ENCODE peak calls at places on chromosome 1, in ten cellular contexts. Y is naive thymus-derived CD8-positive, alpha-beta T cell; V is AG20443; T is NCI-H1694; D is CD4-positive, alpha-beta memory T cell; B is body of pancreas; R is activated T-cell treated with anti-CD3 and anti-CD28 coated beads, Interleukin-2, amount 50 U/mL, for 72 hours; G is foreskin fibroblast; L is NCI-H1105 treated with DMSO at 0.1 percent for 48 hours; W is stomach. K is an unnamed sample.

GRCh38 chr1:219120625-219121544 is 52.8 kb upstream of the LYPLAL1 start:
- DNase-seq in G (peak), T (no peak), V (peak), Y (no peak), R (no peak), W (no peak), D (no peak), B (peak), L (no peak), K (no peak)

GRCh38 chr1:223052931-223053330 is 90.1 kb downstream of the TLR5 start:
- DNase-seq in G (peak), D (no peak), W (no peak), R (no peak), B (no peak), T (no peak), Y (no peak), V (peak), L (no peak), K (no peak)

GRCh38 chr1:36161656-36162531 is 5.9 kb downstream of the MAP7D1 start:
- DNase-seq in V (no peak), L (no peak), W (peak), G (no peak), Y (peak), B (peak), T (no peak), R (peak), D (peak), K (peak)

GRCh38 chr1:230103341-230104173 is 36.5 kb downstream of the GALNT2 start:
- DNase-seq in B (no peak), L (no peak), G (no peak), D (no peak), R (no peak), Y (no peak), W (no peak), V (peak), T (no peak), K (no peak)

GRCh38 chr1:184212649-184213314 is 161.3 kb downstream of the TSEN15 start:
- DNase-seq in G (peak), D (no peak), B (no peak), V (peak), T (no peak), Y (no peak), L (no peak), R (no peak), W (no peak), K (no peak)

GRCh38 chr1:98709906-98710305 is 48.4 kb downstream of the SNX7 start:
- DNase-seq in G (no peak), V (no peak), R (no peak), D (no peak), B (no peak), Y (no peak), W (no peak), T (no peak), L (no peak), K (no peak)

GRCh38 chr1:201617157-201617556 is 78.2 kb downstream of the NAV1 start:
- DNase-seq in B (no peak), L (no peak), T (no peak), D (no peak), R (no peak), G (no peak), Y (no peak), V (no peak), W (no peak), K (no peak)

GRCh38 chr1:22773981-22774471 is 63.4 kb downstream of the EPHB2 start:
- DNase-seq in Y (no peak), V (peak), B (peak), D (no peak), L (peak), T (no peak), R (no peak), W (no peak), G (peak), K (no peak)

GRCh38 chr1:154686507-154686906 is 78.5 kb upstream of the ADAR start:
- DNase-seq in D (no peak), Y (no peak), V (no peak), R (no peak), G (no peak), B (no peak), T (no peak), W (no peak), L (no peak), K (no peak)

GRCh38 chr1:41122851-41123518 is 101.5 kb upstream of the SLFNL1 start:
- DNase-seq in D (peak), T (peak), G (peak), W (peak), R (peak), B (peak), Y (no peak), V (peak), L (peak), K (peak)

GRCh38 chr1:154546264-154547043 is 12.0 kb downstream of the UBE2Q1 start:
- DNase-seq in R (peak), W (peak), B (peak), Y (peak), G (peak), T (peak), D (peak), L (peak), V (peak), K (peak)

GRCh38 chr1:27934818-27935549 is at the start of gene SMPDL3B:
- DNase-seq in V (peak), R (peak), Y (no peak), T (no peak), B (peak), L (peak), D (no peak), G (no peak), W (peak), K (no peak)

GRCh38 chr1:17569200-17570139 is 30.0 kb downstream of the ARHGEF10L start:
- DNase-seq in B (peak), G (peak), D (no peak), L (no peak), T (no peak), W (peak), V (peak), Y (no peak), R (no peak), K (peak)

GRCh38 chr1:24588573-24588972 is 32.7 kb downstream of the NCMAP start:
- DNase-seq in L (no peak), W (no peak), Y (no peak), D (no peak), R (no peak), V (no peak), B (no peak), T (no peak), G (no peak), K (no peak)

GRCh38 chr1:94884101-94884875 is 42.6 kb downstream of the CNN3 start:
- DNase-seq in T (no peak), L (no peak), W (peak), Y (no peak), B (peak), D (no peak), G (peak), R (no peak), V (peak), K (no peak)

GRCh38 chr1:38028105-38028591 is 15.6 kb downstream of the UTP11 start:
- DNase-seq in T (no peak), D (no peak), G (no peak), R (peak), Y (no peak), L (peak), V (no peak), B (no peak), W (no peak), K (no peak)

GRCh38 chr1:59008599-59009347 is 224.9 kb upstream of the JUN start:
- DNase-seq in Y (no peak), V (peak), L (no peak), B (no peak), G (no peak), D (no peak), W (no peak), R (no peak), T (no peak), K (peak)

GRCh38 chr1:109751531-109752260 is 10.9 kb upstream of the GSTM3 start:
- DNase-seq in R (no peak), L (no peak), T (no peak), Y (no peak), V (no peak), G (no peak), W (no peak), B (no peak), D (no peak), K (no peak)

GRCh38 chr1:71193153-71193552 is 112.3 kb upstream of the ZRANB2 start:
- DNase-seq in Y (no peak), T (no peak), R (no peak), W (no peak), G (peak), D (no peak), B (no peak), L (no peak), V (peak), K (no peak)

GRCh38 chr1:220983877-220984635 is 104.8 kb downstream of the HLX start:
- DNase-seq in B (peak), Y (no peak), L (no peak), T (no peak), V (no peak), D (no peak), R (no peak), W (no peak), G (no peak), K (no peak)

GRCh38 chr1:53766766-53767409 is 27.9 kb upstream of the GLIS1 start:
- DNase-seq in G (peak), B (no peak), T (no peak), W (no peak), Y (no peak), D (no peak), L (no peak), R (no peak), V (peak), K (peak)

GRCh38 chr1:163771637-163772036 is 449.9 kb downstream of the NUF2 start:
- DNase-seq in Y (no peak), G (no peak), T (no peak), R (no peak), L (no peak), V (no peak), B (no peak), W (no peak), D (no peak), K (no peak)

GRCh38 chr1:247177755-247178154 is 5.9 kb upstream of the ZNF124 start:
- DNase-seq in W (no peak), L (no peak), D (no peak), B (no peak), G (no peak), V (no peak), T (no peak), Y (no peak), R (no peak), K (no peak)

GRCh38 chr1:44059956-44060355 is 28.7 kb upstream of the SLC6A9 start:
- DNase-seq in W (no peak), L (no peak), D (no peak), G (no peak), V (no peak), Y (no peak), R (no peak), T (no peak), B (no peak), K (no peak)

GRCh38 chr1:219480011-219480410 is 132.9 kb downstream of the ZC3H11B start:
- DNase-seq in D (no peak), Y (no peak), R (no peak), V (no peak), T (no peak), L (no peak), G (no peak), B (no peak), W (no peak), K (no peak)

K was measured in lung microvascular endothelial cell.